ENCODE peak calls at places on chromosomes 3 and 15, in eight cellular contexts. Q is H7; H is activated naive CD8-positive, alpha-beta T cell treated with anti-CD3 and anti-CD28 coated beads, Interleukin-2, amount 50 U/mL, for 24 hours; B is sciatic nerve; X is GM10248; U is NCI-H510A treated with DMSO at 0.1 percent for 48 hours; R is RPMI7951; M is skeletal muscle cell. G is an unnamed sample.

GRCh38 chr3:108001457-108001856 is 89.4 kb downstream of the CD47 start:
- DNase-seq in B (no peak), X (no peak), H (no peak), M (no peak), R (peak; percentile 28), Q (no peak), U (no peak), G (no peak)

GRCh38 chr15:37056168-37056893 is 44.0 kb downstream of the MEIS2 start:
- DNase-seq in R (no peak), X (no peak), Q (peak; percentile 17), U (no peak), B (no peak), H (no peak), M (no peak), G (no peak)

GRCh38 chr15:67104453-67104852 is 39.1 kb downstream of the SMAD3 start:
- DNase-seq in U (no peak), M (no peak), R (no peak), B (no peak), H (no peak), Q (no peak), X (no peak), G (no peak)

GRCh38 chr3:122294365-122294764 is 30.7 kb upstream of the CSTA start:
- DNase-seq in Q (no peak), B (no peak), R (no peak), X (no peak), M (no peak), U (no peak), H (no peak), G (no peak)

GRCh38 chr15:83845230-83845629 is 191.3 kb downstream of the ADAMTSL3 start:
- DNase-seq in U (no peak), H (no peak), M (peak; percentile 85), X (no peak), B (no peak), Q (no peak), R (peak; percentile 42), G (no peak)

GRCh38 chr3:49554639-49555265 is 475 bp downstream of the BSN start:
- DNase-seq in B (peak; percentile 75), Q (peak; percentile 95), R (no peak), M (no peak), U (peak; percentile 0), X (peak; percentile 81), H (peak; percentile 65), G (no peak)

GRCh38 chr3:153284282-153284938 is 122.4 kb downstream of the RAP2B start:
- DNase-seq in U (no peak), X (peak; percentile 18), H (peak; percentile 25), Q (no peak), B (peak; percentile 76), R (peak; percentile 74), M (peak; percentile 81), G (no peak)

GRCh38 chr3:98110191-98110908 is 20.2 kb upstream of the OR5H1 start:
- DNase-seq in R (no peak), U (no peak), Q (no peak), B (no peak), X (no peak), H (no peak), M (no peak), G (no peak)

GRCh38 chr3:127254730-127255129 is 33.1 kb downstream of the PRR20G start:
- DNase-seq in Q (no peak), X (no peak), B (no peak), R (peak; percentile 49), H (no peak), M (no peak), U (no peak), G (peak; percentile 70)

GRCh38 chr3:38131621-38132369 is 5.1 kb downstream of the ACAA1 start:
- DNase-seq in H (peak; percentile 42), R (peak; percentile 14), X (no peak), M (no peak), U (no peak), Q (peak; percentile 85), B (no peak), G (peak; percentile 75)

GRCh38 chr3:141093971-141094401 is 42.8 kb downstream of the SPSB4 start:
- DNase-seq in Q (no peak), H (no peak), X (no peak), B (no peak), R (peak; percentile 38), U (no peak), M (no peak), G (no peak)

GRCh38 chr3:134326760-134327593 is 47.3 kb downstream of the AMOTL2 start:
- DNase-seq in H (no peak), U (no peak), X (no peak), B (peak; percentile 69), M (peak; percentile 99), Q (peak; percentile 74), R (peak; percentile 96), G (no peak)

GRCh38 chr15:25362545-25362944 is 76.3 kb downstream of the UBE3A start:
- DNase-seq in R (no peak), X (no peak), B (no peak), U (no peak), Q (no peak), H (no peak), M (no peak), G (no peak)